ENCODE peak calls at places on chromosomes 13 and 19, in five cellular contexts. Z is AG09309, F is fibroblast of lung, S is mucosa of descending colon, W is astrocyte of the cerebellum. K is an unnamed sample.

GRCh38 chr13:85806553-85807175 is 7.4 kb upstream of the SLITRK6 start:
- DNase-seq in F (peak; percentile 30), Z (no peak), S (no peak), W (peak; percentile 62), K (peak; percentile 36)

GRCh38 chr19:3778899-3779723 is 7.1 kb downstream of the MATK start:
- DNase-seq in S (no peak), F (no peak), Z (no peak), W (no peak), K (no peak)

GRCh38 chr19:2573916-2574315 is 98.0 kb downstream of the GADD45B start:
- DNase-seq in Z (no peak), F (no peak), S (no peak), W (no peak), K (no peak)

GRCh38 chr13:44335463-44335862 is 38.2 kb upstream of the SERP2 start:
- DNase-seq in W (no peak), S (no peak), Z (no peak), F (no peak), K (no peak)

GRCh38 chr13:94214979-94215378 is 264.5 kb downstream of the DCT start:
- DNase-seq in Z (no peak), S (no peak), F (no peak), W (no peak), K (no peak)

GRCh38 chr13:100836696-100837095 is 162.1 kb upstream of the TMTC4 start:
- DNase-seq in W (no peak), Z (no peak), F (peak; percentile 45), S (no peak), K (no peak)

GRCh38 chr13:78121459-78122348 is 203.1 kb upstream of the EDNRB start:
- DNase-seq in S (no peak), F (peak; percentile 49), W (peak; percentile 42), Z (peak; percentile 14), K (peak; percentile 79)

GRCh38 chr19:58274771-58275199 is 4.0 kb upstream of the ZNF8 start:
- DNase-seq in F (peak; percentile 65), Z (peak; percentile 4), W (no peak), S (no peak), K (peak; percentile 73)

GRCh38 chr13:35826626-35827254 is 304.4 kb downstream of the DCLK1 start:
- DNase-seq in F (no peak), W (no peak), S (no peak), Z (no peak), K (no peak)

GRCh38 chr13:44157614-44158013 is 216.0 kb upstream of the SERP2 start:
- DNase-seq in S (no peak), Z (no peak), F (no peak), W (no peak), K (peak; percentile 44)

GRCh38 chr19:4971424-4971793 is 2.5 kb downstream of the KDM4B start:
- DNase-seq in S (peak; percentile 77), Z (no peak), F (no peak), W (no peak), K (peak; percentile 36)

GRCh38 chr19:3373971-3374368 is 7.6 kb downstream of the NFIC start:
- DNase-seq in Z (no peak), F (no peak), W (no peak), S (no peak), K (no peak)

GRCh38 chr13:73556902-73557301 is 498.1 kb downstream of the KLF5 start:
- DNase-seq in S (no peak), W (no peak), F (peak; percentile 46), Z (no peak), K (no peak)

GRCh38 chr13:112510987-112511715 is 76.8 kb downstream of the TUBGCP3 start:
- DNase-seq in Z (no peak), W (no peak), F (no peak), S (no peak), K (no peak)

GRCh38 chr13:102900193-102900608 is 54.4 kb downstream of the ERCC5 start:
- DNase-seq in Z (no peak), F (no peak), W (no peak), S (no peak), K (no peak)

GRCh38 chr19:49802836-49803528 is 10.1 kb downstream of the FUZ start:
- DNase-seq in W (no peak), S (no peak), F (no peak), Z (no peak), K (no peak)

GRCh38 chr13:24075137-24075975 is 85.2 kb upstream of the SPATA13 start:
- DNase-seq in S (no peak), Z (no peak), W (no peak), F (no peak), K (no peak)

GRCh38 chr13:83065136-83065535 is 817.1 kb downstream of the SLITRK1 start:
- DNase-seq in F (peak; percentile 86), S (peak; percentile 27), Z (peak; percentile 55), W (peak; percentile 89), K (peak; percentile 13)

GRCh38 chr19:32037998-32038732 is 307.2 kb upstream of the ZNF507 start:
- DNase-seq in W (no peak), Z (no peak), S (no peak), F (no peak), K (no peak)

GRCh38 chr19:32040246-32040645 is 305.2 kb upstream of the ZNF507 start:
- DNase-seq in S (no peak), Z (no peak), F (no peak), W (no peak), K (no peak)

GRCh38 chr19:32039446-32039845 is 306.0 kb upstream of the ZNF507 start:
- DNase-seq in Z (no peak), S (no peak), F (no peak), W (no peak), K (no peak)

GRCh38 chr19:32041681-32042292 is 303.6 kb upstream of the ZNF507 start:
- DNase-seq in W (peak; percentile 18), S (no peak), F (peak; percentile 21), Z (no peak), K (peak; percentile 30)
- H3K4me3 ChIP-seq in W (peak overlapping the region; percentile 26), S (no peak overlapping the region), F (peak overlapping the region; percentile 58), Z (no peak overlapping the region), K (peak overlapping the region; percentile 35)

GRCh38 chr13:75219479-75220237 is 262.3 kb downstream of the TBC1D4 start:
- DNase-seq in W (peak; percentile 37), S (peak; percentile 75), Z (peak; percentile 16), F (peak; percentile 59), K (peak; percentile 58)
- TF ChIP-seq CTCF in W (peak; percentile 91), S (peak; percentile 94), Z (peak; percentile 99), F (peak; percentile 82), K (peak; percentile 95)

GRCh38 chr19:295687-296370 is 4.6 kb upstream of the PLPP2 start:
- DNase-seq in Z (no peak), W (no peak), S (no peak), F (no peak), K (no peak)

GRCh38 chr19:293436-294110 is 2.4 kb upstream of the PLPP2 start:
- DNase-seq in F (no peak), W (no peak), S (no peak), Z (no peak), K (no peak)

GRCh38 chr19:292951-293350 is 1.7 kb upstream of the PLPP2 start:
- DNase-seq in F (no peak), Z (no peak), W (no peak), S (no peak), K (no peak)

GRCh38 chr19:294819-295686 is 3.9 kb upstream of the PLPP2 start:
- DNase-seq in W (no peak), S (no peak), F (no peak), Z (no peak), K (no peak)

GRCh38 chr19:294341-294818 is 3.2 kb upstream of the PLPP2 start:
- DNase-seq in F (no peak), S (no peak), Z (no peak), W (no peak), K (no peak)
- H3K4me3 ChIP-seq in F (no peak overlapping the region), S (no peak overlapping the region), Z (no peak overlapping the region), W (no peak overlapping the region), K (no peak overlapping the region)

GRCh38 chr13:70339738-70340137 is 231.5 kb upstream of the KLHL1 start:
- DNase-seq in S (no peak), Z (no peak), F (no peak), W (peak; percentile 5), K (no peak)
- TF ChIP-seq CTCF in S (peak; percentile 11), Z (no peak), F (no peak), W (peak; percentile 65), K (peak; percentile 5)

DNA sequence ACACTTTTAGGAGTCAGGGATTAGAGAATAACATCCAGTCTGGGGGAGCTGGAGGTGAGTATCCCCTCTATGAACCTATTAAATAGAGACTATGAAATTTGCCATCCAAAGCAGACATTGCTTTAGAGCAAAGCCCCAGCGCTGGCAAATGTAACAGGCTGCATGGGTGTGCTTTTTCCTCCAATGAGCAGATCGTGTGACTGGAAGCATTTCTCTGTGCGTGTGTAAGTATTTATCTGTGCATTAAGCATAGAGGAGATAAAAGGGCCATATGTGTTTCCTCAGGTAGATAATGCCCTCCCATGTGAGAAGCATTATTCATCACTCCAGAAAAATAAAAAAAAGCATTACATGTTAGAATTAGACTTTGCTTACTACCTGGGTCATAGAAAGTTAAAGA is 924 bp downstream of the TNFSF13B start:
- DNase-seq in F (no peak), W (no peak), S (no peak), Z (no peak), K (peak; percentile 17)
- H3K4me3 ChIP-seq in F (peak overlapping the region; percentile 61), W (no peak overlapping the region), S (no peak overlapping the region), Z (peak overlapping the region; percentile 39), K (peak overlapping the region; percentile 60)

DNA sequence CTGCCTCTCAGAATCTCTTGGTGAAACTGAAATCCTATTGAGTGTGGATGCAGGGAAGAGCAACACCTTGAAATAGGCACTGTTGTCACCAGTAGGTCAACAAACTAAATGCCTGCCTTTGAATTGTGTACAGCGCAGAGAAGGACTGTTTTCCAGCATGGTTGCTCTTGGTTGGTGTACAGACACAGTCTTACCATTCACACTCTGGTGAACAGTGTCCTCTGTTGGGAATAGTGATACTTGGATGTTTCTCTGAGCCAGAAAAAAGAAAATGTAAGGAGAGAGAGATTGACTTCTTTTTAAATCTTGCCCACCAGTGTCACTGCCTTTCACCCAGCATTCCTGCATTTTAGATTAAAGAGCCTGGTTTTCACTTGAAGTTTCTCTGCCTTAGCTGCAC is 179.7 kb downstream of the STK24 start:
- DNase-seq in S (no peak), W (no peak), Z (no peak), F (peak; percentile 19), K (peak; percentile 30)
- TF ChIP-seq CTCF in S (no peak), W (peak; percentile 50), Z (peak; percentile 42), F (peak; percentile 54), K (peak; percentile 39)

K was measured in fibroblast of villous mesenchyme.